ENCODE peak calls at places on chromosomes 5 and 9, in four cellular contexts. X, G, E and F are unnamed samples.

GRCh38 chr9:69143291-69143690 is 30.8 kb upstream of the TJP2 start:
- DNase-seq in X (no peak), G (no peak), E (no peak), F (no peak)

GRCh38 chr9:82031538-82032280 is 43.1 kb downstream of the SPATA31D1 start:
- DNase-seq in X (peak), G (no peak), E (no peak), F (no peak)

GRCh38 chr5:149594206-149594895 is 13.1 kb downstream of the ARHGEF37 start:
- DNase-seq in X (no peak), G (no peak), E (no peak), F (no peak)

GRCh38 chr9:134190232-134191121 is 26.1 kb upstream of the RNU6ATAC start:
- DNase-seq in X (no peak), G (no peak), E (no peak), F (no peak)

GRCh38 chr9:114908796-114909448 is 21.5 kb downstream of the TNFSF8 start:
- DNase-seq in X (no peak), G (no peak), E (no peak), F (no peak)

GRCh38 chr5:142053434-142054253 is 40.8 kb upstream of the GNPDA1 start:
- DNase-seq in X (peak), G (no peak), E (no peak), F (no peak)

GRCh38 chr9:127032256-127032655 is 90.2 kb downstream of the ANGPTL2 start:
- DNase-seq in X (no peak), G (no peak), E (no peak), F (no peak)

GRCh38 chr9:100575765-100576368 is 2.0 kb upstream of the CAVIN4 start:
- DNase-seq in X (no peak), G (no peak), E (no peak), F (no peak)

GRCh38 chr5:95347516-95348140 is 43.5 kb upstream of the FAM81B start:
- DNase-seq in X (no peak), G (no peak), E (no peak), F (no peak)